ENCODE peak calls at places on chromosome 4, in six cellular contexts. T is ELF-1, L is posterior vena cava, O is fibroblast of the conjunctiva, J is RWPE2, U is dermis microvascular lymphatic vessel endothelial cell. C is an unnamed sample.

GRCh38 chr4:53592686-53593641 is 1.7 kb upstream of the LNX1 start:
- DNase-seq in T (peak), L (no peak), O (no peak), J (peak), U (peak), C (no peak)

GRCh38 chr4:152220201-152220666 is 315.7 kb downstream of the FBXW7 start:
- DNase-seq in T (no peak), L (no peak), O (no peak), J (no peak), U (no peak), C (no peak)

GRCh38 chr4:87930629-87931028 is 44.9 kb upstream of the SPP1 start:
- DNase-seq in T (no peak), L (no peak), O (no peak), J (no peak), U (no peak), C (no peak)

GRCh38 chr4:25654971-25655963 is at the start of gene SLC34A2:
- DNase-seq in T (peak), L (peak), O (no peak), J (no peak), U (no peak), C (no peak)

GRCh38 chr4:115851918-115852766 is 738.7 kb upstream of the NDST4 start:
- DNase-seq in T (peak), L (no peak), O (peak), J (no peak), U (no peak), C (no peak)

GRCh38 chr4:48651869-48652447 is 128.1 kb downstream of the FRYL start:
- DNase-seq in T (no peak), L (no peak), O (no peak), J (no peak), U (no peak), C (no peak)

GRCh38 chr4:25229804-25230203 is 4.0 kb upstream of the PI4K2B start:
- DNase-seq in T (no peak), L (no peak), O (no peak), J (no peak), U (no peak), C (no peak)

GRCh38 chr4:41819621-41820020 is 71.1 kb upstream of the PHOX2B start:
- DNase-seq in T (no peak), L (no peak), O (no peak), J (no peak), U (no peak), C (no peak)

GRCh38 chr4:108556588-108557200 is 63.7 kb upstream of the RPL34 start:
- DNase-seq in T (no peak), L (no peak), O (no peak), J (no peak), U (no peak), C (no peak)

GRCh38 chr4:184487503-184487902 is 13.2 kb upstream of the IRF2 start:
- DNase-seq in T (no peak), L (no peak), O (no peak), J (no peak), U (no peak), C (no peak)

GRCh38 chr4:141575884-141576283 is 60.5 kb upstream of the IL15 start:
- DNase-seq in T (no peak), L (no peak), O (peak), J (no peak), U (no peak), C (no peak)

GRCh38 chr4:79413032-79413431 is 5.0 kb upstream of the GK2 start:
- DNase-seq in T (no peak), L (no peak), O (no peak), J (no peak), U (no peak), C (no peak)

GRCh38 chr4:189092596-189092995 is 848.1 kb upstream of the FRG1 start:
- DNase-seq in T (no peak), L (no peak), O (no peak), J (no peak), U (no peak), C (no peak)

GRCh38 chr4:150875367-150875766 is 139.7 kb downstream of the LRBA start:
- DNase-seq in T (no peak), L (no peak), O (no peak), J (no peak), U (no peak), C (no peak)

GRCh38 chr4:7804759-7805385 is 134.8 kb downstream of the AFAP1 start:
- DNase-seq in T (peak), L (peak), O (no peak), J (no peak), U (no peak), C (no peak)

GRCh38 chr4:80592950-80593349 is 257.4 kb downstream of the CFAP299 start:
- DNase-seq in T (no peak), L (no peak), O (no peak), J (no peak), U (no peak), C (no peak)

GRCh38 chr4:158490629-158491028 is 31.1 kb upstream of the RXFP1 start:
- DNase-seq in T (no peak), L (no peak), O (no peak), J (no peak), U (no peak), C (no peak)

GRCh38 chr4:47852121-47852520 is 14.3 kb upstream of the CORIN start:
- DNase-seq in T (no peak), L (no peak), O (peak), J (no peak), U (peak), C (no peak)

GRCh38 chr4:1368421-1369090 is 21.5 kb downstream of the UVSSA start:
- DNase-seq in T (peak), L (peak), O (no peak), J (peak), U (no peak), C (no peak)

GRCh38 chr4:8745036-8745827 is 126.4 kb downstream of the HMX1 start:
- DNase-seq in T (no peak), L (peak), O (no peak), J (no peak), U (no peak), C (no peak)

GRCh38 chr4:5683566-5683965 is 24.8 kb downstream of the EVC2 start:
- DNase-seq in T (no peak), L (no peak), O (no peak), J (no peak), U (no peak), C (no peak)

GRCh38 chr4:114017120-114017917 is 37.9 kb upstream of the ARSJ start:
- DNase-seq in T (no peak), L (no peak), O (no peak), J (no peak), U (no peak), C (no peak)

GRCh38 chr4:38696697-38697096 is 32.7 kb downstream of the KLF3 start:
- DNase-seq in T (no peak), L (no peak), O (no peak), J (no peak), U (no peak), C (no peak)

GRCh38 chr4:174036111-174036510 is 247.4 kb downstream of the FBXO8 start:
- DNase-seq in T (no peak), L (no peak), O (no peak), J (no peak), U (no peak), C (no peak)